ENCODE peak calls at places on chromosomes 5 and 9, in four cellular contexts. F is K562, S is H1, I is HepG2. V is an unnamed sample.

GRCh38 chr5:123367739-123368138 is 55.5 kb downstream of the CEP120 start:
- DNase-seq in F (no peak), S (no peak), I (no peak), V (no peak)

GRCh38 chr5:172731286-172732073 is 39.5 kb downstream of the DUSP1 start:
- DNase-seq in F (peak; percentile 40), S (no peak), I (peak; percentile 79), V (no peak)

GRCh38 chr9:116550728-116551436 is 136.2 kb upstream of the TRIM32 start:
- DNase-seq in F (no peak), S (no peak), I (no peak), V (no peak)

GRCh38 chr9:130715270-130716077 is 21.9 kb downstream of the EXOSC2 start:
- DNase-seq in F (no peak), S (no peak), I (no peak), V (no peak)

GRCh38 chr5:1331861-1332405 is 13.0 kb downstream of the CLPTM1L start:
- DNase-seq in F (no peak), S (no peak), I (no peak), V (no peak)

GRCh38 chr9:114538241-114538640 is 33.0 kb upstream of the WHRN start:
- DNase-seq in F (peak; percentile 30), S (no peak), I (peak; percentile 37), V (peak; percentile 7)

GRCh38 chr9:15271403-15271802 is 35.6 kb downstream of the TTC39B start:
- DNase-seq in F (no peak), S (no peak), I (no peak), V (no peak)

GRCh38 chr5:132499440-132500243 is 9.1 kb upstream of the IRF1 start:
- DNase-seq in F (no peak), S (peak; percentile 35), I (no peak), V (no peak)

GRCh38 chr9:129776938-129777768 is 24.3 kb upstream of the PTGES start:
- DNase-seq in F (peak; percentile 97), S (no peak), I (peak; percentile 67), V (no peak)

GRCh38 chr5:8520922-8521321 is 652.0 kb downstream of the MTRR start:
- DNase-seq in F (no peak), S (no peak), I (no peak), V (no peak)

GRCh38 chr5:146334074-146334533 is 4.5 kb upstream of the POU4F3 start:
- DNase-seq in F (no peak), S (peak; percentile 65), I (no peak), V (no peak)

GRCh38 chr9:3708751-3709150 is 182.9 kb upstream of the RFX3 start:
- DNase-seq in F (no peak), S (no peak), I (no peak), V (peak; percentile 9)

GRCh38 chr9:120161801-120162200 is 418.2 kb downstream of the CDK5RAP2 start:
- DNase-seq in F (no peak), S (no peak), I (no peak), V (no peak)

GRCh38 chr5:6552612-6553011 is 80.2 kb downstream of the NSUN2 start:
- DNase-seq in F (no peak), S (no peak), I (no peak), V (no peak)

GRCh38 chr5:67156976-67157583 is 39.5 kb downstream of the CD180 start:
- DNase-seq in F (peak; percentile 48), S (no peak), I (peak; percentile 22), V (no peak)

GRCh38 chr9:7186175-7186574 is 428.4 kb downstream of the KDM4C start:
- DNase-seq in F (peak; percentile 23), S (no peak), I (peak; percentile 16), V (no peak)

GRCh38 chr5:140259509-140259908 is 43.4 kb downstream of the PFDN1 start:
- DNase-seq in F (no peak), S (no peak), I (no peak), V (no peak)

GRCh38 chr5:1909346-1909985 is 26.7 kb upstream of the IRX4 start:
- DNase-seq in F (no peak), S (no peak), I (no peak), V (no peak)

GRCh38 chr5:14745188-14745563 is 80.7 kb downstream of the OTULIN start:
- DNase-seq in F (no peak), S (no peak), I (no peak), V (no peak)

GRCh38 chr5:150489358-150490295 is 18.3 kb upstream of the NDST1 start:
- DNase-seq in F (no peak), S (no peak), I (no peak), V (peak; percentile 56)

GRCh38 chr5:174589011-174589410 is 135.4 kb upstream of the MSX2 start:
- DNase-seq in F (no peak), S (no peak), I (no peak), V (no peak)

GRCh38 chr5:99605904-99606303 is 677.1 kb upstream of the CHD1 start:
- DNase-seq in F (no peak), S (no peak), I (no peak), V (no peak)

GRCh38 chr5:38347040-38347763 is 88.8 kb downstream of the EGFLAM start:
- DNase-seq in F (no peak), S (no peak), I (no peak), V (no peak)

GRCh38 chr9:125644819-125645507 is 62.0 kb downstream of the MAPKAP1 start:
- DNase-seq in F (no peak), S (no peak), I (no peak), V (no peak)

GRCh38 chr5:163622796-163623195 is 117.4 kb downstream of the MAT2B start:
- DNase-seq in F (no peak), S (no peak), I (no peak), V (no peak)

GRCh38 chr5:102886586-102886985 is 131.5 kb downstream of the PAM start:
- DNase-seq in F (no peak), S (no peak), I (no peak), V (no peak)

GRCh38 chr9:131473891-131474290 is 28.8 kb upstream of the POMT1 start:
- DNase-seq in F (no peak), S (no peak), I (no peak), V (no peak)

GRCh38 chr5:142521706-142522105 is 164.2 kb downstream of the FGF1 start:
- DNase-seq in F (no peak), S (no peak), I (peak; percentile 86), V (no peak)

GRCh38 chr9:34405719-34406118 is 29.0 kb upstream of the MYORG start:
- DNase-seq in F (no peak), S (no peak), I (no peak), V (no peak)

GRCh38 chr5:40355181-40355580 is 324.5 kb upstream of the PTGER4 start:
- DNase-seq in F (no peak), S (no peak), I (no peak), V (no peak)

GRCh38 chr5:56900395-56900794 is 9.0 kb upstream of the SETD9 start:
- DNase-seq in F (no peak), S (no peak), I (no peak), V (no peak)

GRCh38 chr5:5179597-5179996 is 39.5 kb downstream of the ADAMTS16 start:
- DNase-seq in F (no peak), S (peak; percentile 90), I (no peak), V (no peak)

GRCh38 chr5:73222173-73222572 is 49.2 kb downstream of the TMEM174 start:
- DNase-seq in F (no peak), S (no peak), I (no peak), V (no peak)

GRCh38 chr5:63961598-63962161 is 565 bp downstream of the HTR1A start:
- DNase-seq in F (no peak), S (peak; percentile 50), I (no peak), V (no peak)
- H3K27me3 ChIP-seq in F (no peaks in the 10 kb centered on the region), S (peaks cover 5% of the 10 kb centered on the region), I (no peaks in the 10 kb centered on the region), V (no peaks in the 10 kb centered on the region)

DNA sequence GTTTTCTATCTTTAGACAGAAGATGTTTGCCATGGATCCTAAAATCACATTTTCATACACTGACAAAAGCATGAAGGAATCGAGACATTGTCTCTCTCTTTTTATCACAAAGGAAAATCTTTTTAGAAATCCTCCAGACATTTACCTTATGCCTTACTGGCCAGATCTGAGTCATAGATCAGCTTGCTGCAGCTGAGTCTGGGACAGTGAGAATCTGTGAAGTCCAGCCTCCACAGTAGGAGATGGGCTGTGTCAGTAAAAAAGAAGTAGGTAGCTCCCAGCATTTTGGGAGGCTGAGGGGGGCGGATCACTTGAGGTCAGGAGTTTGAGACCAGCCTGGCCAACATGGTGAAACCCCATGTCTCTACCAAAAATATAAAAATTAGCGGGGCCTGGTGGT is 333.4 kb upstream of the ZNF462 start:
- DNase-seq in F (no peak), S (no peak), I (no peak), V (no peak)
- TF ChIP-seq HDAC2 in F (no peak), S (no peak), I (no peak), V (no peak)

DNA sequence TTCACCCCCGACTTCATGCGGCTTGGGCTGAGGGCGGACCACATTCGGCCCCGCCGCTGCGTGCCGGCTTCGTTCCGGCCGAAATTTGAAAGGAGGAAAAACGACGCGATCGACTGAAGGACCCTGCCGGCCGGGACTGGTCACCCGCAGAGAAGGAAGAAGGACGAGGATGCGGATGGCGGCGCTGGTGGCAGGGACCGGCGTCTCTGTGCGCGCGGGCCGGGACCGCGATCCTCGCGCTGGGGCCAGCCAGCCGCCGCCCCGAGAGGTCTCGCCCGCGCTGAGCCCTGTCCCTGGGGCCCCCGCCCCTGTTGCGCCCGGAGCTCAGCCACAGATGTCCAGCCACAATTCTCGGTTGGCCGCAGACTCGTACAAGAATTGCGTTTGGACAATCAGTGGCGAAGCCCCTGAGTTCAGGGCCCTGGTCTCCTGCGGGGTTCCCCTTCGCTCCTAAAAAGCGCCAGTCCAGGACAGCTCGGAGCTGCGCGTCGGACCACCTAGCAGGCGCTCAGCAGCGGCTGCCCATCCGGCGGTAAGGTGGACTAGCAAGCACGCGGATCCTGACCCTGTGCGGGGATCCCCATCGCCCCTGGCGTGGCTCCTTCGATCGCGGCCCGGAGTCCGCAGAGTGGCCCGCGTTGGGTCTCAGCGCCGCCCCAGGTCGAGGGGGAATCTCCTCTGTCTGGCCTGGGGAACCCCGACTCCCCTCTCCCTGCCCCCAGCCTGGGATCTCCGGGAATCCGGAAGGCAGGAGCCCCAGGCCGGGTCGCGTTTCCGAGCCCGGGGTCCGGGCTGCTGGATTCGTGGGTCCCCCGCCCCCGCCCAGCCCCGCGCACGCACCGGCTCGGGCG is 21.4 kb downstream of the URM1 start:
- DNase-seq in F (no peak), S (peak; percentile 76), I (no peak), V (no peak)
- H3K27me3 ChIP-seq in F (peaks cover 8% of the 10 kb centered on the region), S (peaks cover 83% of the 10 kb centered on the region), I (peaks cover 2% of the 10 kb centered on the region), V (no peaks in the 10 kb centered on the region)

DNA sequence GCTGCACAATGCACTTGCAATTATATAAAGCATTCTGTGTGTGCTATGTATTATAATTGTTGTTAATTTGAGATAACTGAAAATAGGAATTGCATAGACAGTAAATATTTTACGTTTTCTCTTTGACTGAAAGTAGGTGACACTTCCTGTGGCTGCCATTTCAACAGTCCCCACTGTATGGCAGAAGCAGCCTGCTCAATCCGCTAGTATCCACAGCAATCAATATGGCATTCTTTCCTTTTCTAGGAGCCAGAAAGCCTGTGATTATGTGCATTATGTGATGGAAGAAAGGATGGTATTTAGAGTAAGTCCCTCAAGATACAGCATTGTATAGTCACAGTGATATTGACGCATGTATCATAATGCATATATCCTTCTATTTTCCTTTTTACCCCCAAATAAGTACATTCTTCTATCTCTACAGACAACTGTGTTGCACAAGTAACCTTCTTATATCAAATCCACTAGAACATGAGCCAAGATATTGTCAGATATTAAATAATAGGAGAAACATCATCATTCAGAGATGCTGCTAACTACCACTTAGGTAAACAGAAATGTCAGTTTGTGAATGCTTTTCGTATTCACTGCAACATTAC is 59.7 kb downstream of the CARTPT start:
- DNase-seq in F (no peak), S (no peak), I (peak; percentile 15), V (no peak)
- TF ChIP-seq HDAC2 in F (no peak), S (no peak), I (no peak), V (no peak)

V was measured in GM12878.